ENCODE peak calls at places on chromosomes 12 and 14, in six cellular contexts. H is CD4-positive, CD25-positive, alpha-beta regulatory T cell; T is sciatic nerve; U is H54; R is GF-D8; F is IMR-90. S is an unnamed sample.

GRCh38 chr12:113683566-113683965 is 211.9 kb upstream of the LHX5 start:
- DNase-seq in H (no peak), T (no peak), U (no peak), R (no peak), F (no peak), S (no peak)

GRCh38 chr14:101006008-101006407 is 102.5 kb upstream of the RTL1 start:
- DNase-seq in H (peak; percentile 51), T (peak; percentile 53), U (no peak), R (peak; percentile 34), F (no peak), S (no peak)

GRCh38 chr12:96981053-96981452 is 74.0 kb downstream of the NEDD1 start:
- DNase-seq in H (no peak), T (no peak), U (peak; percentile 33), R (no peak), F (peak; percentile 90), S (no peak)

GRCh38 chr14:69756298-69756697 is 10.6 kb upstream of the SRSF5 start:
- DNase-seq in H (no peak), T (no peak), U (no peak), R (no peak), F (no peak), S (no peak)

GRCh38 chr12:49126852-49127763 is 4.1 kb downstream of the TUBA1B start:
- DNase-seq in H (no peak), T (no peak), U (no peak), R (no peak), F (no peak), S (no peak)

GRCh38 chr14:98951521-98952152 is 320.4 kb downstream of the BCL11B start:
- DNase-seq in H (no peak), T (no peak), U (no peak), R (no peak), F (no peak), S (no peak)

GRCh38 chr14:34699873-34700621 is 14.3 kb downstream of the CFL2 start:
- DNase-seq in H (no peak), T (no peak), U (no peak), R (no peak), F (peak; percentile 93), S (no peak)

GRCh38 chr14:37668646-37669045 is 73.2 kb downstream of the TTC6 start:
- DNase-seq in H (no peak), T (no peak), U (no peak), R (no peak), F (peak; percentile 84), S (no peak)

GRCh38 chr12:110619534-110619953 is 5.6 kb downstream of the TCTN1 start:
- DNase-seq in H (peak; percentile 38), T (no peak), U (no peak), R (no peak), F (peak; percentile 29), S (no peak)

GRCh38 chr12:65162609-65163008 is 6.8 kb upstream of the LEMD3 start:
- DNase-seq in H (no peak), T (no peak), U (no peak), R (no peak), F (no peak), S (no peak)

GRCh38 chr14:99752486-99753121 is 40.6 kb upstream of the EML1 start:
- DNase-seq in H (no peak), T (no peak), U (no peak), R (no peak), F (peak; percentile 76), S (no peak)

GRCh38 chr12:49984476-49984890 is 11.7 kb downstream of the AQP6 start:
- DNase-seq in H (no peak), T (no peak), U (no peak), R (no peak), F (no peak), S (no peak)

GRCh38 chr12:50732591-50732990 is 31.3 kb upstream of the ATF1 start:
- DNase-seq in H (no peak), T (no peak), U (peak; percentile 74), R (no peak), F (peak; percentile 97), S (no peak)

GRCh38 chr12:91801048-91801447 is 344.6 kb downstream of the BTG1 start:
- DNase-seq in H (no peak), T (no peak), U (no peak), R (no peak), F (no peak), S (no peak)

GRCh38 chr14:97626088-97626487 is 828.9 kb downstream of the VRK1 start:
- DNase-seq in H (no peak), T (no peak), U (no peak), R (no peak), F (no peak), S (no peak)

GRCh38 chr14:22900088-22900799 is 17.2 kb downstream of the REM2 start:
- DNase-seq in H (peak; percentile 89), T (no peak), U (no peak), R (peak; percentile 5), F (peak; percentile 78), S (no peak)

GRCh38 chr12:94818970-94819369 is 168.6 kb upstream of the TMCC3 start:
- DNase-seq in H (no peak), T (no peak), U (no peak), R (no peak), F (no peak), S (no peak)

GRCh38 chr14:85572845-85573244 is 42.9 kb downstream of the FLRT2 start:
- DNase-seq in H (no peak), T (no peak), U (no peak), R (no peak), F (peak; percentile 90), S (no peak)

GRCh38 chr14:73295198-73295796 is 58.0 kb downstream of the PAPLN start:
- DNase-seq in H (peak; percentile 57), T (no peak), U (no peak), R (no peak), F (peak; percentile 31), S (no peak)

GRCh38 chr14:104101086-104101621 is 15.7 kb downstream of the ASPG start:
- DNase-seq in H (no peak), T (no peak), U (no peak), R (no peak), F (no peak), S (no peak)

GRCh38 chr12:93766802-93767523 is 89.8 kb downstream of the CRADD start:
- DNase-seq in H (peak; percentile 83), T (no peak), U (no peak), R (no peak), F (peak; percentile 76), S (peak; percentile 23)

GRCh38 chr14:55600784-55601561 is 21.0 kb downstream of the KTN1 start:
- DNase-seq in H (no peak), T (no peak), U (no peak), R (no peak), F (peak; percentile 66), S (no peak)

GRCh38 chr12:60693019-60693626 is 1097.3 kb downstream of the SLC16A7 start:
- DNase-seq in H (no peak), T (no peak), U (no peak), R (no peak), F (peak; percentile 10), S (no peak)

GRCh38 chr14:77033622-77034521 is 5.4 kb upstream of the IRF2BPL start:
- DNase-seq in H (peak; percentile 74), T (peak; percentile 91), U (no peak), R (no peak), F (peak; percentile 96), S (peak; percentile 89)

GRCh38 chr14:104731249-104731924 is 7.4 kb downstream of the ADSS1 start:
- DNase-seq in H (no peak), T (no peak), U (no peak), R (no peak), F (no peak), S (no peak)

GRCh38 chr12:110102255-110102654 is 21.9 kb upstream of the IFT81 start:
- DNase-seq in H (peak; percentile 61), T (no peak), U (peak; percentile 67), R (peak; percentile 70), F (peak; percentile 64), S (peak; percentile 26)

GRCh38 chr12:49553512-49554088 is 14.3 kb downstream of the MCRS1 start:
- DNase-seq in H (peak; percentile 73), T (no peak), U (no peak), R (no peak), F (no peak), S (no peak)

GRCh38 chr12:75814856-75815754 is 216.5 kb downstream of the PHLDA1 start:
- DNase-seq in H (peak; percentile 42), T (no peak), U (peak; percentile 35), R (no peak), F (peak; percentile 98), S (no peak)

GRCh38 chr12:131340616-131341210 is 370.2 kb upstream of the SFSWAP start:
- DNase-seq in H (no peak), T (no peak), U (no peak), R (no peak), F (no peak), S (no peak)

GRCh38 chr12:65608319-65608916 is 215.9 kb upstream of the HMGA2 start:
- DNase-seq in H (no peak), T (no peak), U (no peak), R (no peak), F (peak; percentile 47), S (no peak)

GRCh38 chr14:36981832-36982528 is 190.4 kb downstream of the SLC25A21 start:
- DNase-seq in H (no peak), T (no peak), U (no peak), R (no peak), F (peak; percentile 79), S (no peak)

GRCh38 chr14:60508707-60509437 is at the start of gene SIX6:
- DNase-seq in H (no peak), T (no peak), U (no peak), R (no peak), F (peak; percentile 24), S (no peak)